ENCODE peak calls at places on chromosome 2, in ten cellular contexts. H is CD8-positive, alpha-beta T cell; D is GOT3; E is tibial nerve; L is fibroblast of the conjunctiva; B is omental fat pad; J is upper lobe of right lung; A is foreskin keratinocyte; X is fibroblast of pulmonary artery; Y is NCI-H510A treated with DMSO at 0.1 percent for 48 hours. F is an unnamed sample.

GRCh38 chr2:47189635-47190034 is 34.5 kb upstream of the STPG4 start:
- DNase-seq in J (no peak), A (peak), X (peak), Y (no peak), B (no peak), E (no peak), L (peak), D (no peak), H (no peak), F (no peak)

GRCh38 chr2:128441341-128442052 is 122.8 kb upstream of the HS6ST1 start:
- DNase-seq in D (no peak), X (no peak), H (no peak), J (no peak), L (no peak), A (no peak), E (no peak), Y (no peak), B (no peak), F (no peak)

GRCh38 chr2:10750610-10751009 is 29.2 kb downstream of the ATP6V1C2 start:
- DNase-seq in D (no peak), X (peak), A (peak), H (no peak), Y (no peak), J (no peak), E (no peak), B (no peak), L (no peak), F (no peak)

GRCh38 chr2:60959501-60959900 is 58.0 kb upstream of the PEX13 start:
- DNase-seq in B (no peak), A (no peak), H (no peak), E (no peak), J (no peak), L (no peak), Y (peak), X (no peak), D (no peak), F (no peak)

GRCh38 chr2:219296631-219297391 is 12.4 kb downstream of the PTPRN start:
- DNase-seq in E (no peak), L (no peak), A (no peak), H (no peak), B (no peak), Y (no peak), X (no peak), J (peak), D (no peak), F (no peak)

GRCh38 chr2:215624423-215624829 is 188.6 kb upstream of the FN1 start:
- DNase-seq in E (no peak), H (no peak), A (no peak), L (peak), D (no peak), Y (no peak), B (no peak), X (peak), J (no peak), F (peak)

GRCh38 chr2:101329026-101329425 is 20.5 kb upstream of the RNF149 start:
- DNase-seq in D (no peak), X (no peak), A (no peak), E (no peak), J (no peak), L (no peak), Y (no peak), H (no peak), B (no peak), F (no peak)

GRCh38 chr2:132668189-132668833 is 1.7 kb downstream of the LYPD1 start:
- DNase-seq in L (no peak), E (no peak), Y (peak), D (no peak), A (no peak), J (peak), X (no peak), B (no peak), H (no peak), F (no peak)

GRCh38 chr2:44120428-44120827 is 48.2 kb upstream of the PPM1B start:
- DNase-seq in D (no peak), A (peak), B (no peak), X (peak), E (no peak), L (no peak), J (no peak), H (peak), Y (no peak), F (no peak)

GRCh38 chr2:72619622-72620021 is 206.2 kb downstream of the EXOC6B start:
- DNase-seq in E (no peak), H (no peak), L (no peak), Y (no peak), D (no peak), A (peak), J (no peak), B (no peak), X (no peak), F (no peak)

GRCh38 chr2:24721470-24721869 is 71.7 kb downstream of the PTRHD1 start:
- DNase-seq in X (peak), J (no peak), H (no peak), Y (no peak), A (peak), L (peak), B (no peak), E (peak), D (peak), F (peak)

GRCh38 chr2:205774028-205774427 is 91.7 kb downstream of the NRP2 start:
- DNase-seq in B (no peak), A (no peak), Y (no peak), X (no peak), H (no peak), J (no peak), D (no peak), E (no peak), L (no peak), F (no peak)

GRCh38 chr2:55152475-55153422 is 79.3 kb downstream of the CLHC1 start:
- DNase-seq in J (no peak), L (no peak), E (no peak), H (no peak), Y (no peak), D (no peak), B (no peak), X (no peak), A (no peak), F (no peak)

GRCh38 chr2:233026211-233026813 is 6.2 kb upstream of the NEU2 start:
- DNase-seq in L (peak), D (no peak), H (no peak), E (no peak), A (peak), J (no peak), B (no peak), Y (no peak), X (peak), F (no peak)

GRCh38 chr2:142796161-142796560 is 81.3 kb upstream of the KYNU start:
- DNase-seq in B (no peak), J (no peak), L (no peak), X (peak), Y (no peak), E (no peak), D (no peak), A (no peak), H (no peak), F (no peak)

GRCh38 chr2:215881582-215881981 is 131.8 kb downstream of the MREG start:
- DNase-seq in J (no peak), B (no peak), X (no peak), L (no peak), Y (no peak), A (no peak), D (no peak), H (no peak), E (no peak), F (no peak)

GRCh38 chr2:12424219-12424618 is 292.5 kb upstream of the TRIB2 start:
- DNase-seq in J (no peak), A (no peak), X (no peak), Y (no peak), H (no peak), L (no peak), D (no peak), B (no peak), E (no peak), F (no peak)